ENCODE peak calls at places on chromosomes 16 and 17, in seven cellular contexts. P is cardiac muscle cell, F is midbrain, Q is GOT3, E is aorta, C is GM04504, S is NCI-H748 treated with DMSO at 0.1 percent for 48 hours. V is an unnamed sample.
A peak's percentile ranks its signal among the peaks of the same experiment; 100 is the strongest.

GRCh38 chr17:80780381-80781187 is 211.1 kb upstream of the CHMP6 start:
- DNase-seq in Q (no peak), E (peak; percentile 30), P (no peak), F (no peak), S (no peak), C (no peak), V (peak; percentile 64)

GRCh38 chr16:27892879-27893278 is 170.6 kb downstream of the GSG1L start:
- DNase-seq in F (no peak), E (no peak), Q (no peak), C (no peak), S (no peak), P (no peak), V (no peak)

GRCh38 chr16:89600956-89601355 is 12.5 kb upstream of the DPEP1 start:
- DNase-seq in E (no peak), S (no peak), Q (no peak), F (no peak), C (no peak), P (no peak), V (no peak)

GRCh38 chr17:34974794-34975428 is 5.4 kb upstream of the LIG3 start:
- DNase-seq in S (no peak), F (no peak), E (no peak), Q (no peak), C (no peak), P (no peak), V (no peak)

GRCh38 chr17:74419862-74420492 is 11.9 kb upstream of the GPRC5C start:
- DNase-seq in S (no peak), P (no peak), C (no peak), F (no peak), Q (no peak), E (no peak), V (no peak)

GRCh38 chr17:44793885-44794698 is 35.3 kb downstream of the ADAM11 start:
- DNase-seq in Q (no peak), E (no peak), P (no peak), C (no peak), F (no peak), S (no peak), V (peak; percentile 64)

GRCh38 chr16:777826-778225 is 10.4 kb downstream of the RPUSD1 start:
- DNase-seq in C (no peak), S (no peak), P (peak; percentile 70), E (no peak), F (no peak), Q (no peak), V (no peak)

GRCh38 chr16:70737377-70738082 is 51.7 kb upstream of the MTSS2 start:
- DNase-seq in F (no peak), E (peak; percentile 87), P (peak; percentile 47), C (peak; percentile 97), S (no peak), Q (no peak), V (peak; percentile 91)

GRCh38 chr17:49227436-49228261 is 2.9 kb downstream of the PHOSPHO1 start:
- DNase-seq in F (peak; percentile 62), C (no peak), S (peak; percentile 28), Q (peak; percentile 19), P (peak; percentile 81), E (peak; percentile 84), V (peak; percentile 87)

GRCh38 chr17:20083460-20083859 is 74.3 kb downstream of the SPECC1 start:
- DNase-seq in E (no peak), Q (no peak), S (no peak), P (no peak), F (no peak), C (no peak), V (no peak)

GRCh38 chr17:46942441-46943217 is 19.7 kb downstream of the GOSR2 start:
- DNase-seq in S (peak; percentile 33), F (peak; percentile 61), E (peak; percentile 75), C (peak; percentile 46), P (peak; percentile 78), Q (no peak), V (no peak)

GRCh38 chr16:84821728-84822676 is 2.2 kb downstream of the CRISPLD2 start:
- DNase-seq in S (no peak), P (no peak), C (no peak), F (no peak), E (no peak), Q (no peak), V (peak; percentile 75)

GRCh38 chr17:80270836-80271235 is 10.2 kb downstream of the RNF213 start:
- DNase-seq in Q (no peak), F (peak; percentile 4), C (no peak), E (no peak), S (no peak), P (peak; percentile 46), V (no peak)

GRCh38 chr17:57830880-57831279 is 19.0 kb downstream of the MRPS23 start:
- DNase-seq in E (no peak), P (no peak), Q (no peak), C (no peak), F (no peak), S (no peak), V (peak; percentile 40)

GRCh38 chr17:46975287-46975686 is 3.8 kb downstream of the RPRML start:
- DNase-seq in C (no peak), Q (no peak), E (no peak), P (no peak), S (no peak), F (no peak), V (no peak)

GRCh38 chr16:89122322-89122831 is 28.7 kb downstream of the ACSF3 start:
- DNase-seq in C (no peak), E (peak; percentile 43), F (no peak), S (peak; percentile 67), Q (no peak), P (no peak), V (no peak)

GRCh38 chr17:79132271-79133064 is 57.8 kb downstream of the ENGASE start:
- DNase-seq in C (no peak), E (no peak), Q (no peak), S (no peak), P (no peak), F (no peak), V (no peak)

GRCh38 chr16:85157813-85158701 is 45.8 kb upstream of the CIBAR2 start:
- DNase-seq in P (peak; percentile 85), Q (no peak), C (no peak), S (no peak), F (no peak), E (no peak), V (no peak)

GRCh38 chr16:89478576-89479221 is 11.7 kb downstream of the ANKRD11 start:
- DNase-seq in E (no peak), S (no peak), Q (no peak), F (no peak), C (no peak), P (no peak), V (no peak)

GRCh38 chr17:73007447-73007846 is 85.0 kb downstream of the SLC39A11 start:
- DNase-seq in Q (no peak), F (no peak), S (no peak), C (no peak), E (peak; percentile 71), P (no peak), V (no peak)

GRCh38 chr17:79843475-79843916 is 4.3 kb upstream of the CBX4 start:
- DNase-seq in Q (no peak), E (peak; percentile 51), F (no peak), C (no peak), S (no peak), P (no peak), V (no peak)

GRCh38 chr17:79413591-79413990 is 197.3 kb downstream of the RBFOX3 start:
- DNase-seq in Q (no peak), C (no peak), P (no peak), S (no peak), E (no peak), F (no peak), V (no peak)

GRCh38 chr17:55825213-55825612 is 74.4 kb downstream of the PCTP start:
- DNase-seq in S (peak; percentile 1), P (no peak), Q (no peak), F (no peak), C (no peak), E (no peak), V (no peak)

GRCh38 chr16:28283173-28283572 is 9.2 kb upstream of the SBK1 start:
- DNase-seq in C (no peak), E (no peak), S (no peak), F (no peak), Q (no peak), P (no peak), V (no peak)

GRCh38 chr17:83193336-83194188 is 114.2 kb downstream of the METRNL start:
- DNase-seq in Q (no peak), P (no peak), C (no peak), F (no peak), S (no peak), E (peak; percentile 69), V (peak; percentile 69)

GRCh38 chr17:42276609-42277341 is 584 bp upstream of the STAT5B start:
- DNase-seq in C (peak; percentile 61), F (peak; percentile 33), Q (no peak), E (peak; percentile 88), P (peak; percentile 64), S (peak; percentile 29), V (peak; percentile 92)

GRCh38 chr16:81831722-81832126 is 52.6 kb downstream of the PLCG2 start:
- DNase-seq in F (peak; percentile 32), P (no peak), C (no peak), S (no peak), E (peak; percentile 83), Q (no peak), V (peak; percentile 68)